ENCODE peak calls at places on chromosomes 7 and 10, in nine cellular contexts. R, Z, H, S, V, B, J, X and Y are unnamed samples.
A peak's percentile ranks its signal among the peaks of the same experiment; 100 is the strongest.

GRCh38 chr10:71268247-71268691 is 50.8 kb upstream of the SLC29A3 start:
- DNase-seq in X (no peak), S (no peak), Z (peak; percentile 55), J (no peak), V (peak; percentile 26), B (no peak), R (no peak), H (no peak), Y (no peak)

GRCh38 chr7:70047891-70048448 is 449.7 kb downstream of the AUTS2 start:
- DNase-seq in H (no peak), S (no peak), X (no peak), V (no peak), Z (no peak), B (no peak), R (no peak), J (no peak), Y (no peak)

GRCh38 chr7:26292768-26293560 is 1.3 kb downstream of the SNX10 start:
- DNase-seq in V (no peak), R (no peak), X (no peak), H (no peak), S (no peak), Z (no peak), B (no peak), J (no peak), Y (no peak)

GRCh38 chr10:66349726-66350125 is 576.1 kb upstream of the LRRTM3 start:
- DNase-seq in B (no peak), R (peak; percentile 13), X (no peak), J (no peak), H (no peak), V (no peak), Z (no peak), S (no peak), Y (no peak)

GRCh38 chr10:132592790-132593788 is 55.5 kb downstream of the INPP5A start:
- DNase-seq in H (no peak), S (no peak), R (no peak), Z (no peak), X (no peak), B (no peak), V (no peak), J (no peak), Y (no peak)

GRCh38 chr10:7734821-7735220 is 31.7 kb downstream of the ITIH2 start:
- DNase-seq in Z (no peak), X (no peak), S (no peak), H (no peak), J (no peak), B (no peak), R (no peak), V (no peak), Y (no peak)

GRCh38 chr10:76036410-76036940 is 605.1 kb downstream of the LRMDA start:
- DNase-seq in Z (peak; percentile 77), S (peak; percentile 2), J (peak; percentile 14), V (peak; percentile 11), R (peak; percentile 30), H (peak; percentile 1), B (no peak), X (peak; percentile 48), Y (no peak)

GRCh38 chr10:107215681-107216080 is 51.2 kb upstream of the SORCS1 start:
- DNase-seq in J (no peak), H (no peak), Z (no peak), R (no peak), B (no peak), X (no peak), V (no peak), S (no peak), Y (no peak)

GRCh38 chr7:74612015-74612829 is 45.3 kb upstream of the GTF2I start:
- DNase-seq in X (peak; percentile 53), B (no peak), R (no peak), J (no peak), Z (no peak), V (peak; percentile 52), S (no peak), H (peak; percentile 36), Y (no peak)

GRCh38 chr7:70506463-70506862 is 625.5 kb upstream of the GALNT17 start:
- DNase-seq in H (no peak), Z (no peak), J (no peak), V (no peak), R (no peak), S (no peak), B (no peak), X (no peak), Y (no peak)

GRCh38 chr10:69958232-69958902 is 94.3 kb upstream of the MACROH2A2 start:
- DNase-seq in H (peak; percentile 5), J (peak; percentile 4), V (no peak), Z (no peak), B (no peak), S (no peak), R (no peak), X (peak; percentile 57), Y (no peak)

GRCh38 chr7:94008537-94008936 is 4.4 kb upstream of the BET1 start:
- DNase-seq in S (no peak), Z (no peak), R (no peak), J (no peak), X (peak; percentile 40), V (no peak), B (no peak), H (no peak), Y (no peak)

GRCh38 chr10:34346516-34347150 is 468.5 kb downstream of the PARD3 start:
- DNase-seq in R (no peak), J (no peak), V (no peak), Z (no peak), X (no peak), B (no peak), S (no peak), H (no peak), Y (no peak)

GRCh38 chr7:89623018-89623672 is 531.1 kb upstream of the STEAP1 start:
- DNase-seq in R (peak; percentile 13), X (peak; percentile 53), Z (no peak), S (no peak), B (no peak), H (peak; percentile 16), J (peak; percentile 8), V (peak; percentile 16), Y (no peak)

GRCh38 chr10:12473491-12473890 is 124.1 kb downstream of the CAMK1D start:
- DNase-seq in V (no peak), J (no peak), H (no peak), S (no peak), Z (no peak), R (no peak), B (no peak), X (no peak), Y (no peak)

GRCh38 chr7:114294036-114294435 is 120.6 kb upstream of the FOXP2 start:
- DNase-seq in R (no peak), X (no peak), B (no peak), S (no peak), H (no peak), J (no peak), V (no peak), Z (no peak), Y (no peak)

GRCh38 chr7:131454538-131454937 is 101.9 kb downstream of the PODXL start:
- DNase-seq in S (no peak), J (no peak), B (no peak), V (no peak), R (no peak), Z (no peak), H (no peak), X (no peak), Y (no peak)

GRCh38 chr7:134905375-134905774 is 80.9 kb upstream of the AGBL3 start:
- DNase-seq in Z (peak; percentile 33), R (peak; percentile 74), V (peak; percentile 10), X (no peak), J (peak; percentile 83), B (no peak), H (no peak), S (no peak), Y (no peak)

GRCh38 chr10:86203162-86203905 is 163.3 kb downstream of the GRID1 start:
- DNase-seq in J (no peak), S (no peak), B (no peak), Z (no peak), H (no peak), X (peak; percentile 39), V (no peak), R (no peak), Y (no peak)

GRCh38 chr7:66380285-66380888 is 175.3 kb downstream of the TPST1 start:
- DNase-seq in H (no peak), B (no peak), Z (no peak), J (no peak), V (no peak), R (no peak), S (no peak), X (peak; percentile 49), Y (no peak)

GRCh38 chr10:114957673-114958072 is 19.7 kb downstream of the TRUB1 start:
- DNase-seq in H (no peak), X (no peak), V (no peak), B (no peak), S (no peak), Z (no peak), R (no peak), J (no peak), Y (no peak)

GRCh38 chr7:99677646-99678045 is 2.1 kb downstream of the CYP3A5 start:
- DNase-seq in H (no peak), X (no peak), S (no peak), B (no peak), Z (no peak), J (no peak), R (no peak), V (no peak), Y (no peak)

GRCh38 chr10:52644678-52645434 is 127.7 kb downstream of the MBL2 start:
- DNase-seq in V (peak; percentile 16), Z (no peak), X (peak; percentile 84), R (no peak), J (no peak), B (no peak), H (no peak), S (no peak), Y (no peak)